ENCODE peak calls at places on chromosomes 7 and 10, in ten cellular contexts. N, Z, P, U, S, Y, H, F, D and X are unnamed samples.
A peak's percentile ranks its signal among the peaks of the same experiment; 100 is the strongest.

GRCh38 chr7:151518105-151518780 is 1.5 kb downstream of the RHEB start:
- DNase-seq in U (peak; percentile 90), H (peak; percentile 19), Y (no peak), Z (peak; percentile 51), F (peak; percentile 50), S (no peak), D (peak; percentile 29), N (peak; percentile 37), P (peak; percentile 56), X (peak; percentile 81)

GRCh38 chr10:96910488-96911395 is 78.6 kb downstream of the LCOR start:
- DNase-seq in Z (peak; percentile 38), S (no peak), F (peak; percentile 18), P (peak; percentile 51), Y (peak; percentile 58), D (no peak), H (peak; percentile 31), U (no peak), N (no peak), X (peak; percentile 15)

GRCh38 chr10:107502263-107502979 is 337.9 kb upstream of the SORCS1 start:
- DNase-seq in Y (no peak), H (no peak), U (no peak), S (no peak), F (no peak), P (no peak), Z (no peak), N (no peak), D (no peak), X (no peak)

GRCh38 chr7:44798649-44799275 is 2.3 kb downstream of the PPIA start:
- DNase-seq in D (no peak), Y (no peak), H (no peak), S (no peak), U (no peak), Z (no peak), F (no peak), N (no peak), P (no peak), X (no peak)

GRCh38 chr10:48626986-48627731 is 22.3 kb upstream of the ARHGAP22 start:
- DNase-seq in F (no peak), H (no peak), S (no peak), Y (no peak), U (peak; percentile 48), N (no peak), P (no peak), Z (no peak), D (no peak), X (no peak)

GRCh38 chr10:102720775-102721301 is 6.4 kb downstream of the SFXN2 start:
- DNase-seq in U (no peak), Z (no peak), D (no peak), H (no peak), S (no peak), N (peak; percentile 51), F (no peak), P (no peak), Y (no peak), X (no peak)

GRCh38 chr7:97732567-97733275 is 835 bp downstream of the TAC1 start:
- DNase-seq in H (peak; percentile 18), N (no peak), F (no peak), P (no peak), U (no peak), Y (no peak), D (no peak), S (peak; percentile 20), Z (no peak), X (peak; percentile 0)

GRCh38 chr10:32273326-32273725 is 73.6 kb downstream of the EPC1 start:
- DNase-seq in D (no peak), P (no peak), F (no peak), N (no peak), S (no peak), Y (no peak), H (no peak), U (no peak), Z (no peak), X (no peak)

GRCh38 chr10:62744136-62744535 is 60.4 kb upstream of the ADO start:
- DNase-seq in F (no peak), U (no peak), N (no peak), H (no peak), Z (no peak), S (no peak), D (no peak), P (peak; percentile 29), Y (no peak), X (no peak)

GRCh38 chr7:31957090-31957720 is 113.0 kb downstream of the PDE1C start:
- DNase-seq in Z (peak; percentile 36), S (no peak), N (no peak), H (no peak), U (no peak), Y (no peak), P (no peak), D (no peak), F (no peak), X (no peak)

GRCh38 chr7:55983537-55983936 is 19.2 kb downstream of the NIPSNAP2 start:
- DNase-seq in P (no peak), U (no peak), Z (no peak), S (no peak), N (no peak), D (no peak), F (no peak), Y (peak; percentile 53), H (no peak), X (no peak)

GRCh38 chr10:7085913-7086589 is 324.8 kb downstream of the SFMBT2 start:
- DNase-seq in Z (peak; percentile 83), U (no peak), N (no peak), P (peak; percentile 94), Y (no peak), H (peak; percentile 10), F (no peak), S (peak; percentile 20), D (no peak), X (no peak)

GRCh38 chr7:120874722-120875121 is 16.8 kb upstream of the TSPAN12 start:
- DNase-seq in H (no peak), S (no peak), P (no peak), Y (no peak), D (no peak), N (no peak), F (no peak), U (no peak), Z (no peak), X (no peak)

GRCh38 chr10:87850742-87851205 is 12.6 kb downstream of the KLLN start:
- DNase-seq in U (no peak), N (peak; percentile 24), D (peak; percentile 68), F (peak; percentile 65), H (peak; percentile 50), Z (peak; percentile 72), Y (peak; percentile 46), P (peak; percentile 76), S (peak; percentile 54), X (peak; percentile 69)

GRCh38 chr10:514137-514671 is 175.3 kb downstream of the DIP2C start:
- DNase-seq in P (no peak), F (no peak), Y (no peak), Z (no peak), S (no peak), D (no peak), H (no peak), N (no peak), U (no peak), X (no peak)

GRCh38 chr10:84352251-84352842 is 24.0 kb downstream of the CCSER2 start:
- DNase-seq in D (peak; percentile 71), F (peak; percentile 40), Y (peak; percentile 60), N (peak; percentile 22), H (peak; percentile 64), S (peak; percentile 82), U (peak; percentile 86), P (peak; percentile 59), Z (peak; percentile 62), X (peak; percentile 82)

GRCh38 chr10:3172081-3172445 is 519 bp downstream of the PITRM1 start:
- DNase-seq in N (no peak), S (no peak), U (no peak), H (no peak), Y (peak; percentile 29), F (peak; percentile 16), D (no peak), Z (peak; percentile 84), P (peak; percentile 73), X (peak; percentile 57)

GRCh38 chr7:91367812-91368578 is 103.8 kb downstream of the FZD1 start:
- DNase-seq in H (no peak), N (no peak), S (no peak), P (no peak), D (no peak), F (no peak), Z (no peak), Y (no peak), U (no peak), X (no peak)
- TF ChIP-seq CTCF in H (no peak), N (no peak), S (no peak), P (no peak), D (no peak), F (no peak), Z (no peak), Y (no peak), U (no peak), X (no peak)

DNA sequence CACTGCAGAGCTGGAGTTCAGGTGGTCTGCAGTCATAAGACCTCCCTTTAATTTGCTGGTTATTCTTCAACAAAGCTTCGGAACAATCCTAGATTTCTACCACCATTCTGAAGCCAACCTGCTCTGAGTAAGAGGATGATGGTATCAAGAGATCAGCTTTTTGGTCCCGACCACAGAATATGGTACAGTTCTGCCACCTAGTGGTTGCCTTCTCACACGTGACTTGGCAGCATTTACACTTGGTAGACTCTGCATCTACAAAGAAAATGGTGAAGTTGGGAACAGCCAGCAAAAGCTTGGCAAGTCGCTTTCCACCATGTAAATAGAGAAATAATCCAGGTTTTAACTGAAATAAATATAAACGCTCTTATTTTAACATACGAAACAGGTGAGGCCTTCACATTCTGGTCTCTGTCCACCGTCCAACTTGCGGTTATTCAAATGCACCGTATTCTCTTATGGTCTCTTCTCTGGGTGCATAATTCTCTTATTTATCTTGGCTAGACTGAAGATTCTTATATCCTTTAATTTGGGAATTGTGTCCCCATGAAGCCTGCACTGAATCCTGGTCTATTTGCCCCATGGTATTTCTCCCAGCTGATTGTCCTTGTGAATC is 173.9 kb upstream of the GRM3 start:
- DNase-seq in H (peak; percentile 82), P (peak; percentile 69), Y (peak; percentile 40), F (peak; percentile 73), N (no peak), S (peak; percentile 73), Z (peak; percentile 67), U (no peak), D (peak; percentile 80), X (peak; percentile 70)
- TF ChIP-seq CTCF in H (peak; percentile 93), P (peak; percentile 44), Y (peak; percentile 84), F (peak; percentile 22), N (peak; percentile 54), S (peak; percentile 69), Z (peak; percentile 62), U (no peak), D (peak; percentile 76), X (peak; percentile 62)

DNA sequence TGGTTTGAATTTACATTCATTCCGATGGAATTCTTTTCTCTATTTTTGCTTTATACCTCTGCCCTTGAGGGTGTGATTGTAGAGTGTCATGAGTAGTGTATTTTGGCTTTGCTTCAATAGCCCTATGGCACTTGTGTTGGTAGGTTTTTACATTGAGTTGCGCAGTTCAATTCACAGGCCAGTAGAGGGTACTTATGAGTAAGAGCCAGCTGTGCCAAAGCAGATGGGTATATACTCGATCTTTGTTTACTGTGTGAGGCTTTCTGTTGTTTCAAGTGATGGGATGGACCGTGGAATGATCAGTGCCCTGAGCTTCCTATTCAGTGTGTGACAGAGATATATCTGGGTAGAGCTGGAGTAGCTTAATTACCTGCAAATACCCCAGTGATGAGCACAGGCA is 4.3 kb upstream of the AKR1C3 start:
- DNase-seq in S (no peak), U (no peak), F (no peak), D (no peak), Z (peak; percentile 12), N (no peak), P (peak; percentile 40), H (peak; percentile 7), Y (no peak), X (peak; percentile 8)
- TF ChIP-seq CTCF in S (peak; percentile 64), U (no peak), F (no peak), D (no peak), Z (peak; percentile 43), N (no peak), P (peak; percentile 35), H (peak; percentile 57), Y (no peak), X (peak; percentile 38)

GRCh38 chr7:113404245-113404644 is 285.9 kb upstream of the SMIM30 start:
- DNase-seq in H (peak; percentile 47), D (peak; percentile 29), P (no peak), F (no peak), Z (no peak), S (peak; percentile 24), U (no peak), Y (no peak), N (no peak), X (peak; percentile 13)
- TF ChIP-seq CTCF in H (peak; percentile 48), D (peak; percentile 32), P (no peak), F (no peak), Z (peak; percentile 14), S (peak; percentile 23), U (no peak), Y (no peak), N (peak; percentile 23), X (no peak)